ENCODE peak calls at places on chromosomes 2 and 18, in seven cellular contexts. X is activated T-cell treated with anti-CD3 and anti-CD28 coated beads for 48 hours, W is GM12892, V is dorsolateral prefrontal cortex, G is mucosa of gallbladder, N is NCI-H1436 treated with DMSO at 0.1 percent for 48 hours, U is midbrain. O is an unnamed sample.

GRCh38 chr2:28374331-28374730 is 18.3 kb upstream of the FOSL2 start:
- DNase-seq in G (no peak), U (no peak), X (no peak), N (no peak), W (no peak), V (no peak), O (no peak)

GRCh38 chr18:79708412-79708811 is 28.8 kb downstream of the CTDP1 start:
- DNase-seq in X (no peak), W (no peak), V (no peak), G (no peak), U (no peak), N (no peak), O (no peak)

GRCh38 chr2:42935692-42936631 is 143.6 kb upstream of the HAAO start:
- DNase-seq in V (no peak), W (no peak), N (peak; percentile 20), X (peak; percentile 15), G (no peak), U (no peak), O (no peak)

GRCh38 chr18:37383036-37383788 is 182.4 kb downstream of the CELF4 start:
- DNase-seq in U (no peak), G (no peak), W (no peak), X (no peak), V (no peak), N (no peak), O (no peak)

GRCh38 chr2:12412898-12413305 is 303.8 kb upstream of the TRIB2 start:
- DNase-seq in U (no peak), N (no peak), W (peak; percentile 16), V (no peak), X (peak; percentile 27), G (no peak), O (no peak)

GRCh38 chr2:206211657-206212255 is 52.1 kb downstream of the EEF1B2 start:
- DNase-seq in W (no peak), U (no peak), N (no peak), X (no peak), G (no peak), V (no peak), O (no peak)

GRCh38 chr2:26018184-26018716 is 15.6 kb upstream of the RAB10 start:
- DNase-seq in G (peak; percentile 91), V (peak; percentile 86), U (peak; percentile 21), W (no peak), N (no peak), X (peak; percentile 38), O (peak; percentile 74)

GRCh38 chr2:230582851-230583283 is 129.8 kb upstream of the CAB39 start:
- DNase-seq in N (no peak), G (no peak), W (no peak), U (no peak), X (no peak), V (no peak), O (no peak)

GRCh38 chr2:177254433-177255226 is 9.9 kb downstream of the NFE2L2 start:
- DNase-seq in V (no peak), U (peak; percentile 35), W (no peak), G (peak; percentile 36), N (no peak), X (no peak), O (no peak)

GRCh38 chr2:99442837-99443236 is 47.0 kb downstream of the REV1 start:
- DNase-seq in X (no peak), G (no peak), W (no peak), V (no peak), U (no peak), N (no peak), O (no peak)

GRCh38 chr2:241821460-241822263 is 12.7 kb downstream of the NEU4 start:
- DNase-seq in G (no peak), N (no peak), W (no peak), V (no peak), U (no peak), X (no peak), O (no peak)

GRCh38 chr2:225165052-225165451 is 122.8 kb upstream of the DOCK10 start:
- DNase-seq in N (no peak), G (no peak), U (no peak), X (no peak), W (no peak), V (no peak), O (no peak)

O was measured in prostate gland.